ENCODE peak calls at places on chromosomes 3 and 15, in four cellular contexts. One of them, this sample, is unnamed.

GRCh38 chr15:52527898-52528464 is 699 bp downstream of the MYO5A start:
- DNase-seq in omental fat pad: no peak
- DNase-seq in GM10248: peak; percentile 50
- DNase-seq in fibroblast of mammary gland: no peak
- DNase-seq in this sample: no peak

GRCh38 chr3:188686319-188686718 is 485.5 kb upstream of the TPRG1 start:
- DNase-seq in fibroblast of mammary gland: no peak
- DNase-seq in omental fat pad: no peak
- DNase-seq in GM10248: no peak
- DNase-seq in this sample: no peak

GRCh38 chr3:53776494-53777101 is 69.6 kb downstream of the CHDH start:
- DNase-seq in GM10248: no peak
- DNase-seq in omental fat pad: no peak
- DNase-seq in fibroblast of mammary gland: peak; percentile 54
- DNase-seq in this sample: no peak

GRCh38 chr15:80594091-80594889 is 100.8 kb upstream of the ABHD17C start:
- DNase-seq in omental fat pad: no peak
- DNase-seq in GM10248: no peak
- DNase-seq in fibroblast of mammary gland: peak; percentile 11
- DNase-seq in this sample: no peak

GRCh38 chr3:76024640-76025039 is 239.3 kb upstream of the ZNF717 start:
- DNase-seq in GM10248: no peak
- DNase-seq in omental fat pad: no peak
- DNase-seq in fibroblast of mammary gland: peak; percentile 33
- DNase-seq in this sample: no peak

GRCh38 chr3:100710355-100711198 is 1.3 kb downstream of the TFG start:
- DNase-seq in omental fat pad: no peak
- DNase-seq in fibroblast of mammary gland: peak; percentile 75
- DNase-seq in GM10248: peak; percentile 64
- DNase-seq in this sample: no peak

GRCh38 chr3:66816110-66816761 is 181.9 kb upstream of the KBTBD8 start:
- DNase-seq in fibroblast of mammary gland: peak; percentile 67
- DNase-seq in omental fat pad: no peak
- DNase-seq in GM10248: peak; percentile 44
- DNase-seq in this sample: no peak

GRCh38 chr3:124298951-124299350 is 307.0 kb upstream of the ROPN1 start:
- DNase-seq in omental fat pad: no peak
- DNase-seq in fibroblast of mammary gland: no peak
- DNase-seq in GM10248: peak; percentile 20
- DNase-seq in this sample: no peak

GRCh38 chr3:115862099-115862498 is 238.8 kb downstream of the GAP43 start:
- DNase-seq in GM10248: no peak
- DNase-seq in omental fat pad: no peak
- DNase-seq in fibroblast of mammary gland: no peak
- DNase-seq in this sample: no peak

GRCh38 chr15:70064441-70064840 is 33.3 kb downstream of the TLE3 start:
- DNase-seq in fibroblast of mammary gland: peak; percentile 15
- DNase-seq in omental fat pad: no peak
- DNase-seq in GM10248: no peak
- DNase-seq in this sample: no peak

GRCh38 chr15:76346666-76347506 is 10.3 kb downstream of the ISL2 start:
- DNase-seq in omental fat pad: no peak
- DNase-seq in fibroblast of mammary gland: no peak
- DNase-seq in GM10248: no peak
- DNase-seq in this sample: no peak

GRCh38 chr3:196341142-196341541 is 3.0 kb upstream of the TM4SF19 start:
- DNase-seq in GM10248: no peak
- DNase-seq in omental fat pad: no peak
- DNase-seq in fibroblast of mammary gland: peak; percentile 87
- DNase-seq in this sample: no peak

GRCh38 chr3:14725564-14726420 is 50.9 kb downstream of the C3orf20 start:
- DNase-seq in omental fat pad: no peak
- DNase-seq in GM10248: no peak
- DNase-seq in fibroblast of mammary gland: peak; percentile 39
- DNase-seq in this sample: no peak

GRCh38 chr15:101615414-101615985 is 36.7 kb downstream of the TM2D3 start:
- DNase-seq in GM10248: no peak
- DNase-seq in omental fat pad: no peak
- DNase-seq in fibroblast of mammary gland: peak; percentile 49
- DNase-seq in this sample: no peak

GRCh38 chr15:38611228-38611627 is 46.6 kb upstream of the RASGRP1 start:
- DNase-seq in fibroblast of mammary gland: no peak
- DNase-seq in GM10248: no peak
- DNase-seq in omental fat pad: no peak
- DNase-seq in this sample: no peak

GRCh38 chr3:64209866-64210609 is 15.2 kb downstream of the PRICKLE2 start:
- DNase-seq in fibroblast of mammary gland: peak; percentile 71
- DNase-seq in omental fat pad: no peak
- DNase-seq in GM10248: no peak
- DNase-seq in this sample: no peak

GRCh38 chr3:134363381-134363755 is 10.9 kb downstream of the AMOTL2 start:
- DNase-seq in fibroblast of mammary gland: no peak
- DNase-seq in GM10248: no peak
- DNase-seq in omental fat pad: no peak
- DNase-seq in this sample: no peak

GRCh38 chr3:177250108-177250507 is 52.8 kb upstream of the TBL1XR1 start:
- DNase-seq in omental fat pad: no peak
- DNase-seq in GM10248: no peak
- DNase-seq in fibroblast of mammary gland: no peak
- DNase-seq in this sample: no peak

GRCh38 chr15:22863356-22863755 is 24.9 kb downstream of the NIPA2 start:
- DNase-seq in omental fat pad: no peak
- DNase-seq in fibroblast of mammary gland: no peak
- DNase-seq in GM10248: no peak
- DNase-seq in this sample: no peak

GRCh38 chr3:104396974-104397669 is 969.6 kb upstream of the ALCAM start:
- DNase-seq in omental fat pad: no peak
- DNase-seq in fibroblast of mammary gland: peak; percentile 8
- DNase-seq in GM10248: no peak
- DNase-seq in this sample: no peak

GRCh38 chr3:144590854-144591253 is 619.2 kb downstream of the DIPK2A start:
- DNase-seq in GM10248: no peak
- DNase-seq in omental fat pad: no peak
- DNase-seq in fibroblast of mammary gland: peak; percentile 78
- DNase-seq in this sample: no peak

GRCh38 chr3:156762631-156763185 is 63.4 kb upstream of the LEKR1 start:
- DNase-seq in GM10248: no peak
- DNase-seq in omental fat pad: no peak
- DNase-seq in fibroblast of mammary gland: peak; percentile 99
- DNase-seq in this sample: no peak

GRCh38 chr15:47301481-47301880 is 415.8 kb upstream of the SEMA6D start:
- DNase-seq in omental fat pad: no peak
- DNase-seq in GM10248: no peak
- DNase-seq in fibroblast of mammary gland: no peak
- DNase-seq in this sample: no peak

DNA sequence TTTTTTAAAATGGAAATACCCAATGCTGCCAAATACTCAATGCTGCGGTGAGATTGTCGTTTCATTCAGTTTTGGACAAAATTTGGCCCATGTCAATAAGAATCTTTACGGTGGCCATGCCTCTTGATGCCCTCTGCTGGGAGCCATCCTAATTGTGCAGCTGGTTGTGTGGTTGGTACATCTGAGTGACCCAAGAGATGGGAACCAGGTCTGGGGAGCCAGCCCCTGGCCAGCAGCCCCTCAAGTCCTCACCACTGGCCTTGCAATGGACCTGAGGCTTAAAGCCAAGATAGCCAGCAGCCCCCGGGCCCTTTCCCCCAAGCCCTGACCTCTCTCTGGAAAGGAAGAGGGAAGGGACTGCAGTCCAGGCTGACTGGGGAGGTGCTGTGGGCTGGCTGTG is 36.4 kb upstream of the ESYT3 start:
- DNase-seq in fibroblast of mammary gland: no peak
- DNase-seq in omental fat pad: no peak
- DNase-seq in GM10248: no peak
- DNase-seq in this sample: no peak
- TF ChIP-seq CTCF in fibroblast of mammary gland: no peak
- TF ChIP-seq CTCF in omental fat pad: no peak
- TF ChIP-seq CTCF in GM10248: no peak
- TF ChIP-seq CTCF in this sample: no peak

DNA sequence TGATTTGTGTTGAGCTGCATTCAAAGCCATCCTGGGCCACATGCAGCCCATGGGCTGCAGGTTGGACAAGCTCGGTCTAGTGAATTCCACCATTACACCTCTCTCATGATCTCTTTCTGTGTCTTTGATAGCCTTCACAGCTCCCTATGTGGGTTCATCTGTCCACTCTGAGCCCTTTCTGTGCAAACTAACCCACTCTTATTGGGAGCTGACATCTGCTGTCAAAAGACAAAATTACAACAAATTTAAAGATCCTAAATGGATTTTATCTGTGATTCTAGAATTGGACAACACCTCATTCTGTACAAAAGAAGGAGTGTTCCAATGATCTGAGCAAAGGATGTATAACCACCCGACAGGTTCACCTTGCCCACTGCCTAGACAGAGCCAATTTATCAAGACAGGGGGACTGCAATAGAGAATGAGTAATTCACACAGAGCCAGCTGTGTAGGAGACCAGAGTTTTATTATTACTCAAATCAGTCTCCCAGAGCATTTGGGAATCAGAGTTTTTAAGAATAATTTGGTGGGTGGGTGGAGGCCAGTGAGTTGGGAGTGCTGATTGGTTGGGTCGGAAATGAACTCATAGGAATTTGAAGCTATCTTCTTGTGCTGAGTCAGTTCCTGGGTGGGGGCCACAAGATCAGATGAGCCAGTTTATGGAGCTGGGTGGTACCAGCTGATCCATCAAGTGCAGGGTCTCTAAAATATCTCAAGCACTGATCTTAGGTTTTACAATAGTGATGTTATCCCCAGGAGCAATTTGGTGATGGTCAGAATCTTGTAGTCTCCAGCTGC is 2.6 kb upstream of the XYLB start:
- DNase-seq in fibroblast of mammary gland: peak; percentile 14
- DNase-seq in GM10248: no peak
- DNase-seq in omental fat pad: no peak
- DNase-seq in this sample: no peak
- TF ChIP-seq CTCF in fibroblast of mammary gland: peak; percentile 8
- TF ChIP-seq CTCF in GM10248: peak; percentile 14
- TF ChIP-seq CTCF in omental fat pad: no peak
- TF ChIP-seq CTCF in this sample: no peak

DNA sequence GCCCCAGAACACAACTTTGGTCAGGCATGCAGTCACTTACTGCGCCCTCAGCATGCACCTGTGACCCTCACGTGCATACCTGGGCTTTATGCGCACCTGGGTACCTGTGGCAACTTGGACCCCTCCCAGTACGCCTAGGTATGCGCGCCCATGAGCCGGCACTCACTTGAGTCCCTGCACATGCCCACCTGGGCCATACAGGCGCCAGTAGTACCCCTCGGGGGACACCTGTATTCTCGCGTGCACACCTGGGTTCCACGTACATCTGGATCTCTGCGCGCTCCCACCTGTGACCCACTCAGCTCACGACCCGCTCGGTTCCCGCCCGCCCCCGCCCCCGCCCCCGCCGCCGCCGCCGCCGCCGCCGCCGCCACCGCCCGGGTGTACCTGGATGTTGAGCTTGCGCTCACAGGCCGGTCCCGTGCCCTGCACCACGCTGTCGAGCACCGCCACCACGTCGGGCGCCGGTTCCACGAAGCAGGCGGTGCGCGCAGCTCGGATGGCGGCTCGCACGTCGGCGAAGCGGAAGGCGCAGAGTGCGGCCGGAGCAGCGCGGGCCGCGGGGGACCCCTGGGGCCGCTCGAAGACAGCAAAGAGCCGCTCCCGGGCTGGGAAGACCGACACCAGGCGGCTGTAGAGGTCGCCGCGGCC is 1.4 kb downstream of the PLXND1 start:
- DNase-seq in omental fat pad: no peak
- DNase-seq in fibroblast of mammary gland: no peak
- DNase-seq in GM10248: no peak
- DNase-seq in this sample: no peak
- TF ChIP-seq CTCF in omental fat pad: no peak
- TF ChIP-seq CTCF in fibroblast of mammary gland: no peak
- TF ChIP-seq CTCF in GM10248: no peak
- TF ChIP-seq CTCF in this sample: no peak

DNA sequence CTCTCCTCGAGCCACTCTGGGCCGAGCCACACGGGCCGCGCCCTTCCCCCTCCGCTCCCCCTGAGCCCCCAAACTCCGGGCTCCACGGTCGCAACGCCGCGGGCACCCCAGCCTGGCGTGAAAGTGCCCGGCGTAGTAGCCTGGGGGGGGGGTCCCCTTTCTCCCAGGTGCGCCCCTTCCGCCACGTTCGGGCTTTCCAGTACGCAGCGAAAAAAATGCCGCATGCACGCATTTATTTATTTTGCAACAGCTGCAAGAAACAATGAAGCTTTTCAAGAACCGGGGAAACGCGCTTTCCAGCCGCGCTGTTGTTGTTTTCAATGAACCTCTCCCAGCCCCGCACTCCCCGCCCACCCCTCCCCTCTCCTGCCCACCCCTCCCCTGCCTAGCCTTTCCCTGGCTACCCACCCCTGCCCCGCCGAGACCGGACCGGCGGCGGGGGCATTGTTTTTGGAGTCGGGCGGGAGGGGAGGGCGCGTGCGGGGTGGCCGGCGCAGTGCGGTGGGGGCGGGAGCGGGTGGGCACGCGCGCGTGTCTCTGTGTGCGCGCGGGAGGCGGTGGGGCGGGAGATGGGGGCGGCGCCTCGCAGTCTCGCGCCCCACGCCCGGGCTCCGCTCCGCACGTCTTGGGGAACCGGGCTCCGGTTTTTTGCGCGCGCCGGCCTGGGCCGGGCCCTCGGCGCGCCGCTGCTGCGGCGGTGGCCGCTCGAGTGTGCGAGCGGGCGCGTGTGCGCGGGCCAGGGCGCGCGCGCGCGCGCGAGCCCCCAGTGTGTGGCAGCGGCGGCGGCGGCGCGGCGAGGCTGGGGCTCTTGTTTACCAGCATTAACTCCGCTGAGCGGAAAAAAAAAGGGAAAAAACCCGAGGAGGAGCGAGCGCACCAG is at the start of gene IGF1R:
- DNase-seq in GM10248: peak; percentile 86
- DNase-seq in omental fat pad: no peak
- DNase-seq in fibroblast of mammary gland: peak; percentile 82
- DNase-seq in this sample: peak; percentile 95
- TF ChIP-seq CTCF in GM10248: no peak
- TF ChIP-seq CTCF in omental fat pad: no peak
- TF ChIP-seq CTCF in fibroblast of mammary gland: no peak
- TF ChIP-seq CTCF in this sample: peak; percentile 53

DNA sequence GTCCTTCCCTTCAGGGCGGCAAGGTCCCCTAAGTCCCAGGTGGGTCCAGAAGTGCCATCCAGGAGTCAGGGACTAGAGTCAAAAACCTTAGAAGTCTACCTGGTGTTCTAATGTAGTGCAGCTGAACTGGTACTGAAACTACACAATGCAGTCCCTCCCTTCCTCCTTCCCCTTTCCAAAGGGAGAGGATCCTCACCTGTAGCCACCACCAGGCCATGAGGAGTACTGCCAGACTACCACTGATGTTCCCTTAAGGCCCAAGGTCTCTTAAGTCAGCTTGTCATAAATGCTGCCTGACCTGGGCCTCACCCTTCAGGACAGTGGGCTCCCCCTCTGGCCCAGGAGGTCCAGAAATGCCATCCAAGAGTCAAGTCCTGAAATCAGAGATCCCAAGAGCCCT is 98.9 kb downstream of the ULK4 start:
- DNase-seq in fibroblast of mammary gland: no peak
- DNase-seq in GM10248: no peak
- DNase-seq in omental fat pad: no peak
- DNase-seq in this sample: no peak
- TF ChIP-seq CTCF in fibroblast of mammary gland: peak; percentile 3
- TF ChIP-seq CTCF in GM10248: no peak
- TF ChIP-seq CTCF in omental fat pad: no peak
- TF ChIP-seq CTCF in this sample: peak; percentile 25

GRCh38 chr3:63051920-63052319 is 176.7 kb upstream of the CADPS start:
- DNase-seq in omental fat pad: no peak
- DNase-seq in GM10248: no peak
- DNase-seq in fibroblast of mammary gland: peak; percentile 94
- DNase-seq in this sample: no peak
- TF ChIP-seq CTCF in omental fat pad: no peak
- TF ChIP-seq CTCF in GM10248: no peak
- TF ChIP-seq CTCF in fibroblast of mammary gland: no peak
- TF ChIP-seq CTCF in this sample: no peak

GRCh38 chr15:49901867-49902775 is 216.9 kb downstream of the ATP8B4 start:
- DNase-seq in fibroblast of mammary gland: peak; percentile 83
- DNase-seq in omental fat pad: no peak
- DNase-seq in GM10248: no peak
- DNase-seq in this sample: no peak
- TF ChIP-seq CTCF in fibroblast of mammary gland: peak; percentile 65
- TF ChIP-seq CTCF in omental fat pad: no peak
- TF ChIP-seq CTCF in GM10248: no peak
- TF ChIP-seq CTCF in this sample: peak; percentile 28